ENCODE peak calls at places on chromosomes 3 and 15, in six cellular contexts. S, I, M, U, B and V are unnamed samples.

GRCh38 chr3:33488246-33488645 is 48.0 kb upstream of the UBP1 start:
- DNase-seq in I (no peak), S (no peak), B (no peak), U (no peak), M (no peak), V (no peak)

GRCh38 chr3:76231258-76231657 is 445.9 kb upstream of the ZNF717 start:
- DNase-seq in U (no peak), M (no peak), S (no peak), B (no peak), I (no peak), V (no peak)

GRCh38 chr3:146577662-146578061 is 27.5 kb downstream of the PLSCR5 start:
- DNase-seq in S (no peak), B (peak), I (no peak), M (no peak), U (no peak), V (no peak)

GRCh38 chr15:58865420-58865880 is 68.0 kb downstream of the SLTM start:
- DNase-seq in I (no peak), M (no peak), B (no peak), S (peak), U (no peak), V (no peak)

GRCh38 chr3:156483426-156483825 is 71.5 kb downstream of the SSR3 start:
- DNase-seq in I (no peak), S (no peak), B (no peak), M (no peak), U (no peak), V (no peak)

GRCh38 chr3:189222927-189223706 is 51.3 kb downstream of the TPRG1 start:
- DNase-seq in B (no peak), I (no peak), U (no peak), M (no peak), S (no peak), V (no peak)

GRCh38 chr15:66508293-66508883 is 3.3 kb downstream of the ZWILCH start:
- DNase-seq in M (no peak), I (no peak), B (no peak), U (no peak), S (no peak), V (no peak)

GRCh38 chr3:123883656-123884257 is 375 bp downstream of the MYLK start:
- DNase-seq in S (no peak), U (peak), M (no peak), B (peak), I (no peak), V (no peak)

GRCh38 chr3:99960941-99961340 is 143.3 kb downstream of the CMSS1 start:
- DNase-seq in B (no peak), U (no peak), M (no peak), I (no peak), S (no peak), V (no peak)

GRCh38 chr3:187630421-187630820 is 39.8 kb downstream of the SST start:
- DNase-seq in B (no peak), S (no peak), U (no peak), M (no peak), I (no peak), V (no peak)

GRCh38 chr3:114690896-114691295 is 397.1 kb downstream of the TIGIT start:
- DNase-seq in M (no peak), B (no peak), S (no peak), I (no peak), U (no peak), V (no peak)

DNA sequence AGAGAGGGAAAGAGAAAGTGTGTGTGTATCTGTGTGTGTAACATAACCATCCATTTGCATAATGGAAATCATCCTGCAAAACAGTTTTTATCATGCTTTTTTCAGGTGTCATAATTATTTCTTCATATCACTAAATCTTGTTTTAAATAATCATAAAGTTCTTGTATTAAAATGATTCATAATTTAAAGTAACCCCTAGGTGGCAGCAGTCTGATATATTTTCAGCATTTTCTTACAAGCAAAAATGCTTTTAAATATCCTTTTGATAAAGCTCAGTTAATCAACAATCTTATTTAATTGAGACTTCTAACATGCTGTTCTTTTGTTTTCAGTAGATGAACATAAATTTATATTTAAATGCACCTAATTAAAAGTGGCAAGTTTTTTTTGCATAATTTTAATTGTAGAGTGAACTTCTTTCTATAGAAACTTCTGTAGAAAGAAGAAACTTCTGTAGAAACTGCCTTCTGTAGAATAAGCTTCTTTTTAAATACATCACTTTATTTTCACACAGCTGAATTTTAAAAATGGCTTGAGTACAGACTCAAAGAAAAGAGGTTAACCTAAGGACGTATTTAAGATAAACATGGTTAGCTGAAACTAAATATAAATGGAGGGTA is 72.5 kb downstream of the OPA1 start:
- DNase-seq in U (no peak), B (no peak), I (no peak), M (no peak), S (no peak), V (no peak)
- TF ChIP-seq CTCF in U (peak), B (peak), I (no peak), M (peak), S (peak), V (no peak)

GRCh38 chr3:101530213-101531047 is 17.4 kb upstream of the SENP7 start:
- DNase-seq in M (no peak), B (no peak), U (no peak), I (no peak), S (no peak), V (no peak)
- TF ChIP-seq POLR2A in M (no peak), B (no peak), U (no peak), I (no peak), S (no peak), V (no peak)

GRCh38 chr3:56557815-56558170 is 818 bp downstream of the CCDC66 start:
- DNase-seq in M (no peak), B (no peak), I (no peak), S (no peak), U (no peak), V (no peak)

DNA sequence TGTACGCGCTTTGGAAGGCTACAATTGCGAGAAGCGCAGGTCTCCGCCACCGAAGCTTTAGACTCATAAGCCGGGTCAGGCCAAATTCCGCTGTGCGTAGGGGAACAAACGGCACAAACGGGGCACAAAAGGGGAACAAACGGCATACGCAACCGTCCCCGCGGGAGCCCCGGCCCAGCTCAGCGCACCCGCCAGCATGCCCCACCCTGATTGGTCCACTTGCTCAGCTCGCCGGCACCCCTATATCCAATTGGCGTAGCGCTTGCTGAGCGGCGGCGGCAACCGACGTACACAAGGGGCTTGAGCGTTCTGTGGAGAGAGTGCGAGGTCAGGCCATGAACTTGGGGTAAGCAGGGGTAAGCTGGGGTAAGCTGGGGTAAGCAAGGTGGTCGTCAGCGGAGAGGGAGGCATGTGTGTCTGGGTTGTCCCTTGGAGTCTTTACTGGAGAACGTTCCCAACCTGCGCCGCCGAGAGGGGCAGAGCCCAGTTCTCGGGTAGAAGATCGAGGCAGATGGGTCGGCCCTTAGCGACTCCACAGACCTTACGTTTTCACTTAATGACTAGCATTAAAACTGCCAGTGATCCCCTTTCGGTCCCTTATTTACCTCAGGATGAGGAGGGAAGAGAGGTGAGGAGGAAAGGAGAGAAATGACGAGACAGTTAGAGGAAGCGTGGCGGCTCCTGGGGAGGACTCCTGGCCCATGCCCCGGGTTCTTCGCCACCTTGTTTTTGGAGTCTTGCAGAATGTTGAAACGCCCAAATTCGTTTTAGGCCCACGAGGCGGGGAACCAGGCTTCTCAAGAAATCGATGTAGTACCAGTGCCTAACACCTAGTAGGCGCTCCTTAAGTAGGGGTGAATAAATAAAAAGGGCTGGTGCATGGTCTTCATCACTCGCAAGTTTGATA is at the start of gene CCDC66:
- DNase-seq in I (peak), B (peak), S (peak), M (peak), U (peak), V (peak)
- TF ChIP-seq CTCF in I (no peak), B (peak), S (peak), M (peak), U (peak), V (peak)

GRCh38 chr15:41115652-41116115 is 396 bp downstream of the INO80 start:
- DNase-seq in I (peak), B (peak), S (peak), U (peak), M (peak), V (no peak)

GRCh38 chr15:41116116-41116871 is at the start of gene INO80:
- DNase-seq in M (peak), S (peak), B (peak), I (peak), U (peak), V (peak)

GRCh38 chr15:41115088-41115651 is 910 bp downstream of the INO80 start:
- DNase-seq in I (no peak), B (no peak), U (no peak), S (no peak), M (no peak), V (no peak)

GRCh38 chr15:41121951-41122350 is 5.9 kb upstream of the INO80 start:
- DNase-seq in B (no peak), I (no peak), M (no peak), U (no peak), S (no peak), V (no peak)

GRCh38 chr15:41116872-41117242 is 777 bp upstream of the INO80 start:
- DNase-seq in B (no peak), U (no peak), M (no peak), I (no peak), S (no peak), V (no peak)
- TF ChIP-seq POLR2A in B (no peak), U (no peak), M (no peak), I (no peak), S (no peak), V (no peak)